ENCODE peak calls at places on chromosomes 3 and 15, in ten cellular contexts. H is WTC11, T is epithelial cell of esophagus, Y is fibroblast of lung, P is cardiac muscle cell, X is foreskin keratinocyte, Q is A673, L is fibroblast of mammary gland, V is cardiac fibroblast, S is GM13976. D is an unnamed sample.

GRCh38 chr15:43941071-43941470 is 114.3 kb downstream of the WDR76 start:
- DNase-seq in X (no peak), H (no peak), P (no peak), Y (no peak), Q (no peak), T (no peak), L (no peak), S (no peak), V (no peak), D (no peak)

GRCh38 chr3:145704020-145704419 is 457.0 kb downstream of the PLOD2 start:
- DNase-seq in X (no peak), P (no peak), Y (no peak), T (peak; percentile 52), Q (peak; percentile 92), H (no peak), V (peak; percentile 57), L (peak; percentile 41), S (no peak), D (no peak)

GRCh38 chr15:74504418-74504817 is 36.6 kb upstream of the ARID3B start:
- DNase-seq in T (no peak), V (no peak), Y (peak; percentile 30), S (no peak), L (peak; percentile 41), H (no peak), P (no peak), X (no peak), Q (no peak), D (no peak)

GRCh38 chr3:154050766-154051165 is 70.4 kb upstream of the ARHGEF26 start:
- DNase-seq in L (peak; percentile 5), S (no peak), X (no peak), V (no peak), Y (peak; percentile 37), P (no peak), T (no peak), H (no peak), Q (no peak), D (no peak)

GRCh38 chr3:194488007-194488742 is 1.4 kb upstream of the ATP13A3 start:
- DNase-seq in Q (no peak), V (peak; percentile 93), H (no peak), S (peak; percentile 33), T (peak; percentile 84), L (no peak), X (peak; percentile 92), P (no peak), Y (peak; percentile 63), D (peak; percentile 24)

GRCh38 chr15:25762015-25762662 is 101.0 kb downstream of the ATP10A start:
- DNase-seq in H (no peak), Y (peak; percentile 27), Q (no peak), L (no peak), V (no peak), X (no peak), T (no peak), P (no peak), S (no peak), D (peak; percentile 26)

GRCh38 chr3:194572131-194572789 is 61.0 kb downstream of the TMEM44 start:
- DNase-seq in P (peak; percentile 59), T (peak; percentile 84), H (no peak), Q (peak; percentile 24), S (no peak), Y (peak; percentile 91), L (peak; percentile 99), V (peak; percentile 97), X (peak; percentile 72), D (no peak)

GRCh38 chr3:113914646-113915045 is 33.2 kb upstream of the ZDHHC23 start:
- DNase-seq in P (no peak), Y (peak; percentile 75), S (no peak), V (peak; percentile 36), Q (no peak), H (no peak), L (peak; percentile 70), T (peak; percentile 28), X (peak; percentile 49), D (no peak)

GRCh38 chr15:39442898-39443297 is 138.0 kb upstream of the THBS1 start:
- DNase-seq in V (no peak), H (no peak), X (no peak), T (no peak), P (no peak), L (no peak), Y (no peak), S (no peak), Q (no peak), D (no peak)

GRCh38 chr3:37556789-37557301 is 304.8 kb upstream of the CTDSPL start:
- DNase-seq in Y (no peak), Q (no peak), L (no peak), X (no peak), T (no peak), H (no peak), S (no peak), P (no peak), V (no peak), D (no peak)

GRCh38 chr3:69770219-69770618 is 31.0 kb downstream of the MITF start:
- DNase-seq in S (no peak), T (peak; percentile 85), V (no peak), L (no peak), X (peak; percentile 85), H (no peak), Y (peak; percentile 80), Q (no peak), P (no peak), D (no peak)

GRCh38 chr3:11655188-11655928 is 11.6 kb upstream of the VGLL4 start:
- DNase-seq in Y (no peak), V (peak; percentile 40), T (no peak), X (no peak), H (peak; percentile 36), P (peak; percentile 39), Q (peak; percentile 50), S (no peak), L (no peak), D (peak; percentile 68)

GRCh38 chr15:96457852-96458251 is 127.4 kb downstream of the NR2F2 start:
- DNase-seq in X (no peak), P (no peak), V (no peak), H (no peak), T (peak; percentile 7), S (no peak), Q (no peak), Y (no peak), L (no peak), D (no peak)

GRCh38 chr3:154244644-154245043 is 79.6 kb downstream of the DHX36 start:
- DNase-seq in L (peak; percentile 83), T (peak; percentile 56), X (no peak), S (no peak), Q (peak; percentile 11), P (no peak), V (peak; percentile 73), H (no peak), Y (peak; percentile 64), D (no peak)

GRCh38 chr15:41507820-41508290 is 5.8 kb downstream of the LTK start:
- DNase-seq in S (no peak), L (no peak), T (peak; percentile 73), Y (no peak), X (no peak), P (no peak), H (no peak), Q (no peak), V (no peak), D (no peak)

GRCh38 chr3:171178714-171179113 is 152.2 kb upstream of the SLC2A2 start:
- DNase-seq in X (no peak), P (no peak), S (no peak), H (no peak), T (no peak), L (peak; percentile 16), Q (no peak), V (no peak), Y (no peak), D (no peak)

DNA sequence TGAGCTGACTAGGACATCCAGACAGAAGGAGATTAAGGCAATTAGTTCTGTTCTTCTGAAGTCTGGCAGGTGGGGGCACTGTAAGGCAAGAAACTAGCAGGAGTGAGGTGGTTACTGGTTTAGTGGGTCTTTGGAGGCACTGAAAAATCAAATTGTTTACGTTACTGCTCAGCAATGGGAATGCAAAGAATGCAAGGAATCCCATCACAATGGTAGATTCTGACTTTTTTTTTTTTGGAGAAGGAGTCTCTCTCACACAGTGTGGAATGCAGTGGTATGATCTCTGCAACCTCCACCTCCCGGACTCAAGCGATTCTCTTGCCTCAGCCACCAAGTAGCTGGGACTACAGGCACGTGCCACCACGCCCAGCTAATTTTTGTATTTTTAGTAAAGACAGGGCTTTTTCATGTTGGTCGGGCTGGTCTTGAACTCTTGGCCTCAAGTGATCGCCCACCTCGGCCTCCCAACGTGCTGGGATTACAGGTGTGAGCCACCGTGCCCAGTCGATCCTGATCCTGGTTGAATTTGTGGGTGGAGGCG is 16.4 kb downstream of the FAM107A start:
- DNase-seq in Y (peak; percentile 97), L (peak; percentile 80), S (no peak), P (peak; percentile 37), Q (peak; percentile 56), V (peak; percentile 96), T (peak; percentile 53), H (peak; percentile 79), X (peak; percentile 83), D (peak; percentile 6)
- TF ChIP-seq CTCF in Y (peak; percentile 54), L (peak; percentile 55), S (no peak), P (peak; percentile 59), Q (peak; percentile 41), V (peak; percentile 61), T (peak; percentile 14), H (no peak), X (peak; percentile 78), D (no peak)

DNA sequence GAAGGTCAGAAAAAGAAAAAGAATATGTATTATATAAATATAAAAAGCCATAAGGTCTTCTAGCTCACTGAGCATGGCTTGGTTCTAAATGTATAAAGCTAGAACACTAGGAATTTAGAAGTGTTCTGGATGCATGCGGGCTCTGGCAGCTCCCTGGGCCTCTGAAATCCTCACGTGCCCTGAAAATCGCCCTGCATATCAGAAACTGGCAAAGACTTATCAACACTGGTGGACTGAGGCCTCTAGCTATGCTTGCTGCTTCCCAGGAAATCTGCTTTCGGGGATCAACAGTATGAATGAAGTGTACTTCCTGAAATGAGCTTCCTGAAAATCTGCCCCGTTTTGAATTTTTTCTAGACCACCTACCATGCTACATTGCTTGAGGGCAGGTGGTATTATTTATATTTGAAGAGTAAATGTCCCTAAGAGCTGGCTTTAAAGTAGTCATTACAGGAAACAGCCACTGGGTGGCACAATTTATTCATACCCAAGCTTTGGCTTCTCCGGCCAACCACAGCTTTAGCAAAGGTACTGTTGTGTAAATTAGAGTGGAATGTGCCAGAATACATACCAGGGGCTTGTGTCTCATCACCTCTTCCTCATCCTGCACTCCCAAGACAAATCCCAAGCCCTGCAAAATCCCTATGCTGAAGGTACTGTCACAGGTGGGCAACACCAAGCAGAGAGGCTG is 17.7 kb downstream of the CRTAP start:
- DNase-seq in P (peak; percentile 83), Y (peak; percentile 71), V (peak; percentile 85), H (peak; percentile 63), X (peak; percentile 25), L (peak; percentile 72), Q (peak; percentile 78), T (peak; percentile 81), S (peak; percentile 79), D (peak; percentile 50)
- TF ChIP-seq CTCF in P (peak; percentile 66), Y (peak; percentile 63), V (peak; percentile 61), H (peak; percentile 52), X (peak; percentile 88), L (peak; percentile 64), Q (peak; percentile 81), T (peak; percentile 77), S (peak; percentile 52), D (peak; percentile 84)

GRCh38 chr15:60592386-60593339 is 113.7 kb upstream of the ICE2 start:
- DNase-seq in Q (peak; percentile 63), H (peak; percentile 85), V (peak; percentile 72), L (peak; percentile 63), S (peak; percentile 87), T (peak; percentile 87), X (no peak), Y (peak; percentile 48), P (peak; percentile 96), D (peak; percentile 89)
- TF ChIP-seq CTCF in Q (no peak), H (no peak), V (peak; percentile 25), L (no peak), S (peak; percentile 30), T (no peak), X (peak; percentile 54), Y (no peak), P (no peak), D (peak; percentile 21)

GRCh38 chr15:94131875-94132274 is 99.5 kb upstream of the MCTP2 start:
- DNase-seq in P (no peak), X (no peak), S (no peak), Q (no peak), Y (no peak), L (peak; percentile 12), V (no peak), T (peak; percentile 11), H (no peak), D (no peak)
- TF ChIP-seq CTCF in P (no peak), X (peak; percentile 30), S (peak; percentile 3), Q (peak; percentile 24), Y (no peak), L (peak; percentile 14), V (no peak), T (no peak), H (no peak), D (no peak)